ENCODE peak calls at places on chromosomes 4 and X, in four cellular contexts. One of them, this sample, is unnamed.

GRCh38 chrX:130826249-130826648 is 76.8 kb downstream of the ENOX2 start:
- DNase-seq in thoracic aorta: no peak
- DNase-seq in BJ: no peak
- DNase-seq in astrocyte of the spinal cord: no peak
- DNase-seq in this sample: no peak

GRCh38 chr4:97103252-97103651 is 1040.0 kb downstream of the STPG2 start:
- DNase-seq in thoracic aorta: no peak
- DNase-seq in BJ: no peak
- DNase-seq in astrocyte of the spinal cord: no peak
- DNase-seq in this sample: no peak

GRCh38 chr4:33924801-33925200 is 2319.5 kb downstream of the ARAP2 start:
- DNase-seq in thoracic aorta: no peak
- DNase-seq in BJ: no peak
- DNase-seq in astrocyte of the spinal cord: no peak
- DNase-seq in this sample: no peak

GRCh38 chr4:123390846-123391456 is 5.6 kb upstream of the SPRY1 start:
- DNase-seq in thoracic aorta: no peak
- DNase-seq in BJ: no peak
- DNase-seq in astrocyte of the spinal cord: peak
- DNase-seq in this sample: no peak

GRCh38 chrX:39451061-39451460 is 646.7 kb downstream of the BCOR start:
- DNase-seq in thoracic aorta: no peak
- DNase-seq in BJ: no peak
- DNase-seq in astrocyte of the spinal cord: no peak
- DNase-seq in this sample: no peak

GRCh38 chr4:154004859-154005520 is 216.1 kb upstream of the SFRP2 start:
- DNase-seq in thoracic aorta: no peak
- DNase-seq in BJ: peak
- DNase-seq in astrocyte of the spinal cord: peak
- DNase-seq in this sample: peak

GRCh38 chrX:10110984-10111363 is 45.8 kb upstream of the CLCN4 start:
- DNase-seq in thoracic aorta: no peak
- DNase-seq in BJ: no peak
- DNase-seq in astrocyte of the spinal cord: no peak
- DNase-seq in this sample: no peak

GRCh38 chrX:39560285-39560684 is 537.5 kb downstream of the BCOR start:
- DNase-seq in thoracic aorta: no peak
- DNase-seq in BJ: no peak
- DNase-seq in astrocyte of the spinal cord: no peak
- DNase-seq in this sample: no peak

GRCh38 chrX:101057095-101057714 is 5.3 kb upstream of the TRMT2B start:
- DNase-seq in thoracic aorta: no peak
- DNase-seq in BJ: no peak
- DNase-seq in astrocyte of the spinal cord: peak
- DNase-seq in this sample: no peak

GRCh38 chrX:15750611-15751159 is 12.6 kb downstream of the CA5B start:
- DNase-seq in thoracic aorta: no peak
- DNase-seq in BJ: no peak
- DNase-seq in astrocyte of the spinal cord: peak
- DNase-seq in this sample: no peak

GRCh38 chr4:169015237-169015636 is 5.2 kb upstream of the CBR4 start:
- DNase-seq in thoracic aorta: no peak
- DNase-seq in BJ: no peak
- DNase-seq in astrocyte of the spinal cord: no peak
- DNase-seq in this sample: no peak

GRCh38 chrX:18252644-18253359 is 32.1 kb upstream of the BEND2 start:
- DNase-seq in thoracic aorta: no peak
- DNase-seq in BJ: no peak
- DNase-seq in astrocyte of the spinal cord: no peak
- DNase-seq in this sample: no peak

GRCh38 chr4:14701896-14702295 is 300.4 kb upstream of the CPEB2 start:
- DNase-seq in thoracic aorta: no peak
- DNase-seq in BJ: no peak
- DNase-seq in astrocyte of the spinal cord: no peak
- DNase-seq in this sample: no peak

GRCh38 chr4:104938624-104939023 is 208.1 kb upstream of the TET2 start:
- DNase-seq in thoracic aorta: no peak
- DNase-seq in BJ: no peak
- DNase-seq in astrocyte of the spinal cord: no peak
- DNase-seq in this sample: no peak

GRCh38 chrX:22357621-22358020 is 84.9 kb downstream of the CBLL2 start:
- DNase-seq in thoracic aorta: no peak
- DNase-seq in BJ: no peak
- DNase-seq in astrocyte of the spinal cord: no peak
- DNase-seq in this sample: no peak

GRCh38 chr4:145909331-145909730 is 29.3 kb downstream of the ZNF827 start:
- DNase-seq in thoracic aorta: no peak
- DNase-seq in BJ: no peak
- DNase-seq in astrocyte of the spinal cord: no peak
- DNase-seq in this sample: no peak

GRCh38 chr4:36351082-36351666 is 69.8 kb downstream of the DTHD1 start:
- DNase-seq in thoracic aorta: no peak
- DNase-seq in BJ: no peak
- DNase-seq in astrocyte of the spinal cord: peak
- DNase-seq in this sample: no peak

GRCh38 chr4:150970685-150971151 is 44.4 kb downstream of the LRBA start:
- DNase-seq in thoracic aorta: no peak
- DNase-seq in BJ: no peak
- DNase-seq in astrocyte of the spinal cord: no peak
- DNase-seq in this sample: no peak

GRCh38 chr4:55876387-55876786 is 22.9 kb downstream of the EXOC1 start:
- DNase-seq in thoracic aorta: no peak
- DNase-seq in BJ: no peak
- DNase-seq in astrocyte of the spinal cord: no peak
- DNase-seq in this sample: no peak

GRCh38 chrX:131843996-131844395 is 179.1 kb upstream of the STK26 start:
- DNase-seq in thoracic aorta: no peak
- DNase-seq in BJ: no peak
- DNase-seq in astrocyte of the spinal cord: no peak
- DNase-seq in this sample: no peak

GRCh38 chrX:65744965-65745364 is 77.5 kb downstream of the MSN start:
- DNase-seq in thoracic aorta: no peak
- DNase-seq in BJ: no peak
- DNase-seq in astrocyte of the spinal cord: no peak
- DNase-seq in this sample: no peak

GRCh38 chr4:142480244-142480643 is 365.9 kb downstream of the INPP4B start:
- DNase-seq in thoracic aorta: no peak
- DNase-seq in BJ: no peak
- DNase-seq in astrocyte of the spinal cord: peak
- DNase-seq in this sample: no peak

GRCh38 chr4:182492456-182492855 is 249.3 kb downstream of the TENM3 start:
- DNase-seq in thoracic aorta: no peak
- DNase-seq in BJ: peak
- DNase-seq in astrocyte of the spinal cord: peak
- DNase-seq in this sample: peak

GRCh38 chrX:27555514-27555913 is 34.6 kb upstream of the DCAF8L2 start:
- DNase-seq in thoracic aorta: no peak
- DNase-seq in BJ: no peak
- DNase-seq in astrocyte of the spinal cord: peak
- DNase-seq in this sample: no peak

GRCh38 chr4:55604996-55605395 is 13.0 kb upstream of the PDCL2 start:
- DNase-seq in thoracic aorta: no peak
- DNase-seq in BJ: no peak
- DNase-seq in astrocyte of the spinal cord: no peak
- DNase-seq in this sample: no peak

GRCh38 chr4:171117457-171117856 is 695.7 kb upstream of the GALNTL6 start:
- DNase-seq in thoracic aorta: no peak
- DNase-seq in BJ: no peak
- DNase-seq in astrocyte of the spinal cord: no peak
- DNase-seq in this sample: no peak

GRCh38 chr4:991451-992296 is 1.5 kb downstream of the SLC26A1 start:
- DNase-seq in thoracic aorta: no peak
- DNase-seq in BJ: no peak
- DNase-seq in astrocyte of the spinal cord: no peak
- DNase-seq in this sample: no peak

GRCh38 chr4:156778093-156778492 is 193.5 kb downstream of the PDGFC start:
- DNase-seq in thoracic aorta: no peak
- DNase-seq in BJ: no peak
- DNase-seq in astrocyte of the spinal cord: peak
- DNase-seq in this sample: no peak

GRCh38 chr4:168221298-168221697 is 97.3 kb downstream of the DDX60 start:
- DNase-seq in thoracic aorta: no peak
- DNase-seq in BJ: peak
- DNase-seq in astrocyte of the spinal cord: peak
- DNase-seq in this sample: peak

GRCh38 chr4:3801521-3801920 is 35.3 kb downstream of the ADRA2C start:
- DNase-seq in thoracic aorta: no peak
- DNase-seq in BJ: no peak
- DNase-seq in astrocyte of the spinal cord: no peak
- DNase-seq in this sample: no peak

GRCh38 chrX:48584698-48585097 is 10.4 kb downstream of the RBM3 start:
- DNase-seq in thoracic aorta: no peak
- DNase-seq in BJ: no peak
- DNase-seq in astrocyte of the spinal cord: no peak
- DNase-seq in this sample: no peak

GRCh38 chr4:3226944-3227343 is 22.0 kb upstream of the MSANTD1 start:
- DNase-seq in thoracic aorta: no peak
- DNase-seq in BJ: no peak
- DNase-seq in astrocyte of the spinal cord: no peak
- DNase-seq in this sample: no peak

GRCh38 chrX:116194649-116195048 is 24.1 kb downstream of the AGTR2 start:
- DNase-seq in thoracic aorta: no peak
- DNase-seq in BJ: no peak
- DNase-seq in astrocyte of the spinal cord: no peak
- DNase-seq in this sample: no peak

GRCh38 chr4:180937083-180937482 is 1306.1 kb upstream of the TENM3 start:
- DNase-seq in thoracic aorta: no peak
- DNase-seq in BJ: no peak
- DNase-seq in astrocyte of the spinal cord: no peak
- DNase-seq in this sample: no peak

GRCh38 chr4:10607206-10607605 is 77.4 kb downstream of the CLNK start:
- DNase-seq in thoracic aorta: no peak
- DNase-seq in BJ: no peak
- DNase-seq in astrocyte of the spinal cord: no peak
- DNase-seq in this sample: no peak

GRCh38 chr4:25662306-25662705 is 6.7 kb downstream of the SLC34A2 start:
- DNase-seq in thoracic aorta: no peak
- DNase-seq in BJ: no peak
- DNase-seq in astrocyte of the spinal cord: no peak
- DNase-seq in this sample: no peak

GRCh38 chr4:25654971-25655963 is at the start of gene SLC34A2:
- DNase-seq in thoracic aorta: no peak
- DNase-seq in BJ: no peak
- DNase-seq in astrocyte of the spinal cord: no peak
- DNase-seq in this sample: no peak

GRCh38 chr4:25656031-25656430 is 380 bp downstream of the SLC34A2 start:
- DNase-seq in thoracic aorta: no peak
- DNase-seq in BJ: no peak
- DNase-seq in astrocyte of the spinal cord: no peak
- DNase-seq in this sample: no peak

GRCh38 chr4:25658357-25658771 is 2.7 kb downstream of the SLC34A2 start:
- DNase-seq in thoracic aorta: no peak
- DNase-seq in BJ: no peak
- DNase-seq in astrocyte of the spinal cord: no peak
- DNase-seq in this sample: no peak

GRCh38 chr4:25658777-25659176 is 3.1 kb downstream of the SLC34A2 start:
- DNase-seq in thoracic aorta: no peak
- DNase-seq in BJ: no peak
- DNase-seq in astrocyte of the spinal cord: no peak
- DNase-seq in this sample: no peak
- H3K4me3 ChIP-seq in thoracic aorta: no peak
- H3K4me3 ChIP-seq in BJ: no peak
- H3K4me3 ChIP-seq in astrocyte of the spinal cord: no peak
- H3K4me3 ChIP-seq in this sample: no peak

GRCh38 chr4:137543198-137543597 is 10.9 kb upstream of the PCDH18 start:
- DNase-seq in thoracic aorta: no peak
- DNase-seq in BJ: no peak
- DNase-seq in astrocyte of the spinal cord: no peak
- DNase-seq in this sample: no peak
- H3K4me3 ChIP-seq in thoracic aorta: no peak
- H3K4me3 ChIP-seq in BJ: no peak
- H3K4me3 ChIP-seq in astrocyte of the spinal cord: no peak
- H3K4me3 ChIP-seq in this sample: no peak

GRCh38 chr4:126800723-126801191 is 832.0 kb upstream of the INTU start:
- DNase-seq in thoracic aorta: no peak
- DNase-seq in BJ: no peak
- DNase-seq in astrocyte of the spinal cord: no peak
- DNase-seq in this sample: no peak
- H3K4me3 ChIP-seq in thoracic aorta: no peak
- H3K4me3 ChIP-seq in BJ: no peak
- H3K4me3 ChIP-seq in astrocyte of the spinal cord: no peak
- H3K4me3 ChIP-seq in this sample: no peak

GRCh38 chr4:76588268-76588667 is 153.2 kb downstream of the SHROOM3 start:
- DNase-seq in thoracic aorta: no peak
- DNase-seq in BJ: no peak
- DNase-seq in astrocyte of the spinal cord: no peak
- DNase-seq in this sample: no peak
- H3K4me3 ChIP-seq in thoracic aorta: peak
- H3K4me3 ChIP-seq in BJ: no peak
- H3K4me3 ChIP-seq in astrocyte of the spinal cord: no peak
- H3K4me3 ChIP-seq in this sample: no peak

DNA sequence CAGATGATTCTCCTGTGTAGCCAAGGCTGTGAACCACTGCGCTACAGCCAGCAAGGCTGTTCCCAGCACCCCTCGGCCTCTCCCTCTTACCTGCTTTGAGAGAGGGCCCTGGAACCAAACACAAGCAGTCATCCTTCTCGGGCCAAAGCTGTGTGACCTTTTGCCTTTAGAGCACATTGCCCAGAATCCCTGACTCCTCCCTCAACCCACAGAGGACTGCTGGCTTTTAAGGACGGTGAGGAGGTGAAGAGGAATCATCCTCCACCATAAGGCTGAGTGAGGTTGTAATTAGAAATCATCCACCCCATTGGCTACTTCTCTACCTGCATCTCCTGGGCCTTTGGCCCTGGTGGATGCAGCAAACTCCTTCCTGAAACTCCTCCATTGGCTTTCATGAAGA is 93.6 kb upstream of the PJA1 start:
- DNase-seq in thoracic aorta: no peak
- DNase-seq in BJ: no peak
- DNase-seq in astrocyte of the spinal cord: no peak
- DNase-seq in this sample: no peak
- H3K4me3 ChIP-seq in thoracic aorta: no peak
- H3K4me3 ChIP-seq in BJ: no peak
- H3K4me3 ChIP-seq in astrocyte of the spinal cord: no peak
- H3K4me3 ChIP-seq in this sample: no peak

GRCh38 chrX:68234171-68234910 is 199.0 kb downstream of the OPHN1 start:
- DNase-seq in thoracic aorta: no peak
- DNase-seq in BJ: no peak
- DNase-seq in astrocyte of the spinal cord: no peak
- DNase-seq in this sample: no peak
- H3K4me3 ChIP-seq in thoracic aorta: no peak
- H3K4me3 ChIP-seq in BJ: no peak
- H3K4me3 ChIP-seq in astrocyte of the spinal cord: no peak
- H3K4me3 ChIP-seq in this sample: no peak

GRCh38 chrX:45435481-45435880 is 234.8 kb upstream of the DIPK2B start:
- DNase-seq in thoracic aorta: no peak
- DNase-seq in BJ: no peak
- DNase-seq in astrocyte of the spinal cord: no peak
- DNase-seq in this sample: no peak
- H3K4me3 ChIP-seq in thoracic aorta: no peak
- H3K4me3 ChIP-seq in BJ: no peak
- H3K4me3 ChIP-seq in astrocyte of the spinal cord: no peak
- H3K4me3 ChIP-seq in this sample: no peak